ENCODE peak calls at places on chromosomes 6 and 20, in four cellular contexts. O is globus pallidus, P is left colon, A is AG08396. X is an unnamed sample.

GRCh38 chr20:7346562-7346961 is 579.1 kb downstream of the BMP2 start:
- DNase-seq in O (no peak), P (no peak), A (no peak), X (no peak)

GRCh38 chr20:44079291-44079690 is 107.7 kb downstream of the JPH2 start:
- DNase-seq in A (no peak), P (no peak), O (no peak), X (no peak)

GRCh38 chr20:43653966-43654365 is 12.9 kb upstream of the MYBL2 start:
- DNase-seq in O (no peak), P (no peak), A (no peak), X (no peak)

GRCh38 chr6:312704-313485 is 20.6 kb downstream of the DUSP22 start:
- DNase-seq in P (no peak), O (no peak), A (no peak), X (no peak)

GRCh38 chr6:150527100-150527499 is 72.6 kb upstream of the PLEKHG1 start:
- DNase-seq in P (no peak), O (no peak), A (peak), X (no peak)

GRCh38 chr6:56347526-56347925 is 100.1 kb upstream of the COL21A1 start:
- DNase-seq in P (no peak), A (no peak), O (no peak), X (no peak)

GRCh38 chr20:53926428-53927028 is 143.9 kb downstream of the BCAS1 start:
- DNase-seq in P (no peak), O (no peak), A (peak), X (no peak)

GRCh38 chr20:45911486-45912343 is at the start of gene PLTP:
- DNase-seq in A (peak), O (peak), P (peak), X (peak)

GRCh38 chr20:53329781-53330180 is 263.9 kb downstream of the ZNF217 start:
- DNase-seq in O (no peak), A (no peak), P (no peak), X (no peak)

GRCh38 chr6:151675746-151676459 is 131.6 kb upstream of the ESR1 start:
- DNase-seq in P (peak), O (no peak), A (peak), X (peak)

GRCh38 chr20:42041000-42041565 is 422.9 kb upstream of the CHD6 start:
- DNase-seq in A (no peak), O (no peak), P (no peak), X (no peak)

GRCh38 chr6:156925718-156926607 is 148.8 kb downstream of the ARID1B start:
- DNase-seq in A (no peak), P (no peak), O (no peak), X (no peak)

GRCh38 chr20:47360207-47360488 is 3.6 kb upstream of the ZMYND8 start:
- DNase-seq in O (no peak), P (peak), A (no peak), X (no peak)

GRCh38 chr6:109224107-109224875 is 129.0 kb downstream of the CEP57L1 start:
- DNase-seq in A (no peak), O (no peak), P (no peak), X (peak)

GRCh38 chr20:36950432-36951197 is 893 bp downstream of the SAMHD1 start:
- DNase-seq in P (no peak), O (peak), A (peak), X (peak)

GRCh38 chr6:126054258-126054702 is 67.9 kb downstream of the TRMT11 start:
- DNase-seq in O (no peak), A (no peak), P (peak), X (peak)

GRCh38 chr6:98672681-98673475 is 161.5 kb upstream of the POU3F2 start:
- DNase-seq in A (no peak), P (no peak), O (peak), X (peak)

GRCh38 chr20:41048475-41049242 is 20.0 kb downstream of the TOP1 start:
- DNase-seq in P (no peak), A (no peak), O (no peak), X (no peak)

GRCh38 chr6:37624606-37625574 is 72.8 kb downstream of the MDGA1 start:
- DNase-seq in P (peak), A (peak), O (no peak), X (peak)

GRCh38 chr20:40443731-40444130 is 245.3 kb downstream of the MAFB start:
- DNase-seq in O (no peak), A (no peak), P (no peak), X (no peak)

GRCh38 chr20:47857994-47858557 is 72.8 kb upstream of the SULF2 start:
- DNase-seq in A (no peak), P (no peak), O (peak), X (no peak)

GRCh38 chr6:158002249-158002950 is 20.7 kb downstream of the SYNJ2 start:
- DNase-seq in A (no peak), O (no peak), P (peak), X (no peak)

GRCh38 chr6:6497541-6497940 is 91.0 kb upstream of the LY86 start:
- DNase-seq in O (no peak), P (no peak), A (no peak), X (no peak)

GRCh38 chr6:154754152-154754551 is 20.9 kb downstream of the SCAF8 start:
- DNase-seq in A (peak), O (no peak), P (no peak), X (no peak)

GRCh38 chr20:41222703-41223102 is 85.4 kb downstream of the PLCG1 start:
- DNase-seq in A (no peak), O (no peak), P (no peak), X (no peak)

GRCh38 chr20:34705383-34706021 is 1.4 kb downstream of the TP53INP2 start:
- DNase-seq in O (no peak), P (peak), A (peak), X (no peak)

GRCh38 chr6:79005024-79005423 is 73.0 kb downstream of the PHIP start:
- DNase-seq in P (no peak), A (no peak), O (no peak), X (no peak)

X was measured in G401.